ENCODE peak calls at places on chromosome 16, in four cellular contexts. U is H1, F is HepG2, A is K562. X is an unnamed sample.

GRCh38 chr16:58105619-58106018 is 23.6 kb downstream of the CFAP20 start:
- DNase-seq in F (no peak), A (no peak), U (no peak), X (no peak)

GRCh38 chr16:86372193-86372592 is 138.1 kb upstream of the FOXF1 start:
- DNase-seq in U (no peak), A (no peak), F (no peak), X (no peak)

GRCh38 chr16:69064164-69064563 is 41.3 kb upstream of the HAS3 start:
- DNase-seq in F (no peak), A (no peak), U (no peak), X (peak; percentile 73)

GRCh38 chr16:87017388-87018012 is 299.7 kb downstream of the C16orf95 start:
- DNase-seq in F (no peak), U (no peak), A (no peak), X (peak; percentile 80)

GRCh38 chr16:83187404-83187803 is 560.6 kb downstream of the CDH13 start:
- DNase-seq in F (no peak), U (no peak), A (no peak), X (no peak)

GRCh38 chr16:74724820-74725549 is 24.3 kb upstream of the MLKL start:
- DNase-seq in F (no peak), A (no peak), U (no peak), X (no peak)

GRCh38 chr16:67986949-67987348 is 6.7 kb upstream of the DPEP3 start:
- DNase-seq in U (no peak), F (no peak), A (no peak), X (no peak)

GRCh38 chr16:354971-355441 is 2.5 kb upstream of the AXIN1 start:
- DNase-seq in U (no peak), A (no peak), F (no peak), X (no peak)

GRCh38 chr16:81261049-81261648 is 22.7 kb downstream of the BCO1 start:
- DNase-seq in F (peak; percentile 36), U (peak; percentile 60), A (peak; percentile 76), X (peak; percentile 29)

GRCh38 chr16:57478396-57479024 is 7.8 kb downstream of the DOK4 start:
- DNase-seq in U (no peak), F (no peak), A (no peak), X (no peak)

DNA sequence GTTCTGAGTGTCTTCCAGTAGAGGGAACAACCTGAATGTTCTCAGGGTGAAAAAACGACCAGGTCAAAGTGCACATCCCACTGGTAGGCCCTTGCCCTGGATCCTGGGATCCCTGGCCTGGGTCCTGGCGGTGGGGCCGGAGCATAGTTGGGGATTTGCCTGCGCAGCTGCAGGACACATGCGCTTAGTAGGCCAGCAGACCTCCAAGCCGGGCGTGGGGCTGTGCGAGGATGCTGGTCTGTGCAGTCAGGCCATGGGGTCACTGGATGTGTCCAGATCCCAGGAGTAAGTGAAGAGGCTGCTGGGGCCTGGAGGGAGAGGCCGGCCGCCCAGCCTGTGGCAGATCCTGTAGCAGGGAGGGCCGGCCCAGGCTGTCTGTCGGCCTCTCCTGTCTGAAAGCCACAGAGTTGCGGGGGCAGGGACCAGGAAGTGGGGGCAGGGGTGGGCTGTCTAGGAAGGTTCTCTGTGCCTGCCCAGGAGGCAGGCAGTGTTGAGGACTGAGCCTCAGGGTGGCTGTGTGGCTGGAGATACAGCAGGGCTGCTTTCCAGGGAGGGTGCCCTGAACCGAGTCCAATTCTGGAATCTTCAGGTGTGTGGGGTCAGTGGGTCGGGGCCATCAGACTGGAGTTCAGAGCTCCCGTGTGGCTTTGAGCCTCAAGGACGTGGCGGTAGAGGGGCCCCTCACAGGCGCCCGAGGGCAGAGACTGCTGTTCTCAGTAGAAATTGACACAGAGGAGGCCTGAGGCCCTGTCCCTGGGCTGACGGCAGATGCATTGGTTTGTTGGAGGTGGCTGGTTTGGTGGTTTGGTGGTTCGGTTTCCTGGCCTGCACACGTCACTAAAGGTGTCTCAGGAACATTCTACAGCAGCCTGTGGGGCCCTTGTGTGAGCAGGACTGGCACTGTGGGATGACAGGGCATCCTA is 17.2 kb upstream of the NUDT16L1 start:
- DNase-seq in U (no peak), F (peak; percentile 35), A (no peak), X (no peak)
- TF ChIP-seq FOSL1 in U (no peak), F (no peak), A (no peak), X (no peak)

GRCh38 chr16:15770107-15770506 is 86.7 kb downstream of the MYH11 start:
- DNase-seq in A (no peak), F (no peak), U (no peak), X (no peak)
- TF ChIP-seq POLR2AphosphoS5 in A (no peak), F (no peak), U (no peak), X (no peak)

DNA sequence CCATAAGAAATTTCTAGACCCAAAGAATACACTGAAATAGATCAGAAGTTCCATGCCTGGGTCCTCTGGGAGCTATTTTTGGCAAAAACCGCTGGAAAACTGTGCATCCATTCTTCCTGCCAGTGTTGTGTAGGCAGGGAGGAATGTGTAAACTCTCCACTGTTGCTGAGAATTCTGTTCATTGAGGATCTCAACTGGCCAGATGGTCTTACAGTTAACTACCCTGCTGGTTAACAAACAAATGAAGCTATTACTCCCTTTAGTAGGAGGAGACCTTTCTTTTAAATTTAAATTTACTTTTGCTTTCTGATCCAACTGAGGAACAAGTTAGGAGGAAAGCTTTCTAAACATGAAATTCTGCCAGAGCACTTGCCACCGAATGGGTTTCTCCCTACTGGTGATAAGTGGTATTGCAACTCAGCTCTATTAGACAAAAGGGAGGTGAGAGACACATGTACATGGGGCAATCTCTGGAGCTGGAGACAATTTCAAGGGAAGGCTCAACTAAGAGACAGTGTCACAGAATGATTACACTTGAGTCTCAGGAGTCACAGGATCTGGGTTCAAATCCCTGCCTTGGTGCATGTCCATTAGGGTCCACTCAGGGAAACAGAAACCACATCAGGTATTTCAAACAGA is 37.6 kb downstream of the SOCS1 start:
- DNase-seq in A (peak; percentile 53), U (no peak), F (no peak), X (no peak)
- TF ChIP-seq FOSL1 in A (no peak), U (no peak), F (no peak), X (no peak)

DNA sequence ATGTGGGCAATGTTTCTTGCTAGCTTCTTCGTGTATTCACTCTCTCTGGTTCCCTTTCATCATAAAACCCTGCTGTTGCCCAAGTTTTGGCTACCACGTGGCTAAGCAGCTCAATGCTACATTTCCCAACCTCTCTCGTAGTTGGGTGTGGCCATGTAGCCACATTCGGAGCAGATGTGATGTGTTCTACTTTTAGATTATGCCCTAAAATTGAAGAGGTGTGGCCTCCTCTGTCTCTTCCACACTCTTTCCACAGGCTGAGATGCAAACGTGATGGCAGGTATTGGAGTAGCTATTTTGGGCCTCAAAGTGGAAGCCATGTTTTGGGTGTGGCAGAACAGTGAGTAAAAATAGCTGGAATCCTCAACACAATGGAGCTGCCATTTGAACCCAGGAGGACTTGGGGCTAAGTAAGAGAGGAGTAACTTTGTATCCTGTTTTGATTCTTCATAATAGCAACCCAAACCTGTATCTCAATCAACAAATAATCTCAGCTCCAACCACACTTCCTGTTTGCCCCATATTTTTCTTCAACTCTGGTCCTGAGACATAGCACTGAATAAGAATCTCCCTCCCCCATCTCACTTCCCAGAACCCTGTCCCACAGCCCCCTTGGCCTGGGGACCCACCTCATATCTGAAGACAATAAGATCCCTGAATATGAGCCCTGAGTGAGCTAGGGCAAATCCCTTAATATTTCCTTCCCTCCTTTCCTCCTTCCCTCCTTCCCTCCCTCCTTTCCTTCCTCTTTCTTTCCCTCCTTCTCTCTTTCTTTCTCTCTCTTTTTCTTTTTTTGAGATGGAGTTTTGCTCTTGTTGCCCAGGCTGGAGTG is 4.0 kb downstream of the NUPR1 start:
- DNase-seq in F (no peak), A (no peak), U (no peak), X (no peak)
- TF ChIP-seq POLR2AphosphoS5 in F (no peak), A (no peak), U (no peak), X (no peak)

GRCh38 chr16:20084624-20085226 is 11.0 kb upstream of the GPR139 start:
- DNase-seq in F (peak; percentile 39), U (no peak), A (peak; percentile 64), X (no peak)
- TF ChIP-seq FOSL1 in F (peak; percentile 55), U (no peak), A (peak; percentile 95), X (no peak)

X was measured in HCT116.